ENCODE peak calls at places on chromosomes 13 and 19, in five cellular contexts. A, G, Q, I and D are unnamed samples.

GRCh38 chr13:20353973-20354372 is 121.9 kb upstream of the GJB6 start:
- DNase-seq in A (peak; percentile 70), G (no peak), Q (no peak), I (peak; percentile 76), D (no peak)

GRCh38 chr19:47729799-47730520 is 15.4 kb upstream of the NOP53 start:
- DNase-seq in A (no peak), G (peak; percentile 89), Q (peak; percentile 68), I (peak; percentile 72), D (no peak)

GRCh38 chr13:92682832-92683517 is 543.6 kb upstream of the GPC6 start:
- DNase-seq in A (no peak), G (peak; percentile 28), Q (no peak), I (no peak), D (no peak)

GRCh38 chr13:102038787-102039186 is 363.1 kb downstream of the FGF14 start:
- DNase-seq in A (no peak), G (no peak), Q (no peak), I (no peak), D (no peak)

GRCh38 chr19:34838753-34839431 is 65.9 kb upstream of the ZNF599 start:
- DNase-seq in A (peak; percentile 5), G (no peak), Q (no peak), I (peak; percentile 20), D (no peak)

GRCh38 chr19:55552620-55553019 is 7.3 kb upstream of the SBK3 start:
- DNase-seq in A (peak; percentile 84), G (no peak), Q (no peak), I (peak; percentile 43), D (peak; percentile 18)

GRCh38 chr19:40253611-40254092 is 27.2 kb upstream of the CCNP start:
- DNase-seq in A (no peak), G (no peak), Q (no peak), I (no peak), D (no peak)

GRCh38 chr13:111663505-111663904 is 343.1 kb downstream of the TEX29 start:
- DNase-seq in A (no peak), G (no peak), Q (no peak), I (no peak), D (no peak)

GRCh38 chr19:38952395-38953165 is 21.8 kb downstream of the MRPS12 start:
- DNase-seq in A (no peak), G (no peak), Q (no peak), I (peak; percentile 42), D (no peak)
- TF ChIP-seq CTCF in A (no peak), G (peak; percentile 47), Q (no peak), I (peak; percentile 53), D (no peak)

GRCh38 chr19:45553464-45553863 is 31.1 kb downstream of the OPA3 start:
- DNase-seq in A (no peak), G (peak; percentile 9), Q (no peak), I (peak; percentile 53), D (no peak)
- TF ChIP-seq CTCF in A (no peak), G (no peak), Q (no peak), I (peak; percentile 35), D (no peak)

GRCh38 chr13:68304287-68304893 is 1074.3 kb upstream of the PCDH9 start:
- DNase-seq in A (peak; percentile 10), G (no peak), Q (no peak), I (peak; percentile 49), D (no peak)
- TF ChIP-seq CTCF in A (peak; percentile 26), G (peak; percentile 49), Q (no peak), I (peak; percentile 69), D (peak; percentile 8)

DNA sequence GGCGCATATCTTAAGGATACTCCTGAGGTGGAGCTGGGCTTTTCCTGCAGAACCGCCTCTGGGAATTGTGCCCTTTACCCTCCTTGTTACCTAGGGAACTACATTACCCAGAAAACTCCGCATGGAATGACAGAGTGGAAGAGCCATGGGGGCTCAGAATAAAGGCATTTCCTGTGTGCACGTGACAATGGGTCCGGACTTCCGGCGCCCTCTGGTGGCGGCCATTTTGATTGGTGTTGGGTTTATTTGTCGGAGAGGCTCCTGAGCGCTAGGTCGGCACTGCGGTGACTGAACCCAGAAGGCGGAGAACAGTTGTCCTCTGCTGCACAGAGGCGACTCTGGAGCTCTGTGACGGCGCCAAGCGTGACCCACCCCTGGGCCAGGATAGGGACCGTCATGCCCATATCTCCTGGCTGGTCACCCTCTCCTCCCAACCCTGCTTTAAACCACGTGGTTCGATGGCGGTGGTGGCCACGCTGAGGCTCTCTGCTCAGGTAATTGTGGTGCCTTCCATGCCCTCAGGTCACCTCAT is at the start of gene ZNF587B:
- DNase-seq in A (peak; percentile 89), G (peak; percentile 72), Q (peak; percentile 63), I (peak; percentile 85), D (no peak)
- TF ChIP-seq CTCF in A (no peak), G (peak; percentile 62), Q (no peak), I (peak; percentile 43), D (peak; percentile 19)

GRCh38 chr19:19043481-19043880 is 10.1 kb downstream of the ARMC6 start:
- DNase-seq in A (no peak), G (no peak), Q (no peak), I (no peak), D (no peak)

GRCh38 chr19:19042732-19043274 is 9.4 kb downstream of the ARMC6 start:
- DNase-seq in A (no peak), G (no peak), Q (no peak), I (no peak), D (no peak)

GRCh38 chr19:19040417-19040816 is 7.0 kb downstream of the ARMC6 start:
- DNase-seq in A (peak; percentile 95), G (peak; percentile 53), Q (peak; percentile 65), I (peak; percentile 55), D (peak; percentile 90)

GRCh38 chr19:19043881-19044280 is 10.5 kb downstream of the ARMC6 start:
- DNase-seq in A (no peak), G (no peak), Q (no peak), I (no peak), D (no peak)

GRCh38 chr19:19039901-19040300 is 6.5 kb downstream of the ARMC6 start:
- DNase-seq in A (no peak), G (no peak), Q (no peak), I (no peak), D (no peak)
- TF ChIP-seq CTCF in A (no peak), G (no peak), Q (no peak), I (peak; percentile 2), D (no peak)

DNA sequence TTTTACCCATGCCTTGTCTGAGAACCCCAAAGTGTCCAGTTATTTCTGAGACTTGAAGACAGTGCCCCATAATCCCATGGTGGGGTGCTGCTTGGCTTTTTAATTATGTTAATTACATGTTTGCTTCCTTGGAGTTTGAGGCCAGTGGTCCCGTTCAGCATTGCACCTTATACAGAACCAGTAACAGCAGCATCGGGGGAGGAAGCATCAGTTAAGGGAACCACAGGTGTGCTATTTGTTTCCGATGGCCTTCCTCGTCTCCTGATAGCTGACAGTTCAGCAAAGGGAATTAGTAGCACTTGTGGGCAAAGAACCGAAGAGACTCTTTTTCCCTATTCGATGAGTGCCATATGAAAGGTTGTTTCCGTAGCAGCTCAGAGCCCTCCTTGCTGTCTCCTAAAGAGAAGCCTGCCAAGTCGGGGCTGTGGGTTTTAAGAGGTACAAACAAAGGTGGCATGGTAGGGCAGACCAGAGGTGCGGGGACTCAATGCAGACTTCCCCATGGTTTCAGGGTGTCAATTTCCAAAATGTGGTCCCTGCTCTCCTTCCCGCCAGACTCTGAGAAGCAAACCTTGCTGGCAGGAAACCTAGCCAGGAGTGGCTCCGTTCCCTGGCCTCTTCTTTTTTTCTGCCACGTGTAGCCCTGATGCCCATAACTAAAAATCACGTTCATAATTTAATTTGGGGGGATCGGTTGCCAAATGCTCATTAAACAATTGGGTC is 225.2 kb upstream of the TSHZ3 start:
- DNase-seq in A (no peak), G (no peak), Q (no peak), I (no peak), D (no peak)
- TF ChIP-seq CTCF in A (no peak), G (no peak), Q (no peak), I (no peak), D (no peak)

DNA sequence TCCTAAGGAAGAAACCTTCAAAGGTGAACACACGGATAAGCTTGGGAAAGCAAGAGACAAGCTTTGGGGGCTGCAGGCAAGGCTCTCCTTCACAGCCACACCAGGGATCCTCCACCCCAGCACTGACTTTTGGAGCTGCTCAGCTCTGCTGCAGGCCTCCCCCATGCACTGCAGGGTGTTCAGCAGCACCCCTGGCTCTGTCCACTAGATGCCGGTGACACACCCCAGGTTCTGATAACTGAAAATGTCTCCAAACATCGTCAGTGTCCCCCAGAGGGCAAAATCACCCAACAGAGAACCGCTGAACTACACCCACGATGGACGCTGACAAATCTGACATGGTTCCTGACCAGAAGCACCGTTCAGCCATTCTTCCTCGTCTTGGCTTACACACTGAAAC is 90.5 kb downstream of the STK24 start:
- DNase-seq in A (no peak), G (no peak), Q (no peak), I (no peak), D (no peak)
- TF ChIP-seq CTCF in A (no peak), G (no peak), Q (no peak), I (no peak), D (no peak)

GRCh38 chr13:22569830-22570229 is 610.9 kb upstream of the SGCG start:
- DNase-seq in A (no peak), G (no peak), Q (no peak), I (no peak), D (no peak)
- TF ChIP-seq CTCF in A (no peak), G (no peak), Q (no peak), I (no peak), D (no peak)

DNA sequence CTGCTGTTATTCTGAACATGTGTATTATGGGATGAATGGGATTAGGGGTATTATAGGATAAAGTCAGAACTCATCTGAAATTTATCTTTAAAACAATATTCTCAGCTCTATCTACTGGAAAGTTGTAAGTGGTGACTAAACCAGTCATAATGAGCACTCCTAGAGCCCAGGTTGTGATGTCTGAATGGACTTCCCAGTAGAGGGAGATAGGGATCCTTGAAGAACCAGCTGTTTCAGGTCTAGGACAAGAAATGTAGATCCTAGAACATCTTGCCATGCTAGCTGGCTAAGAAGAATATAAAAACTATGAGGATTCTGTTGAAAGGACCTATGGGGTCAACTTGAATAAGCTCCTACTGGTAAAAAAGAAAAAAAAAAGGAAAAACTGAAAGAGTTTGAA is 310.8 kb downstream of the SLC7A1 start:
- DNase-seq in A (no peak), G (no peak), Q (no peak), I (peak; percentile 2), D (no peak)
- TF ChIP-seq CTCF in A (no peak), G (no peak), Q (no peak), I (no peak), D (no peak)

GRCh38 chr19:18418034-18418724 is 1.0 kb upstream of the SSBP4 start:
- DNase-seq in A (no peak), G (peak; percentile 61), Q (peak; percentile 72), I (no peak), D (no peak)

GRCh38 chr19:18418725-18419194 is 438 bp upstream of the SSBP4 start:
- DNase-seq in A (peak; percentile 45), G (no peak), Q (no peak), I (peak; percentile 24), D (no peak)

GRCh38 chr19:18420931-18421330 is 1.7 kb downstream of the SSBP4 start:
- DNase-seq in A (no peak), G (no peak), Q (no peak), I (no peak), D (no peak)

GRCh38 chr19:18419699-18420460 is 682 bp downstream of the SSBP4 start:
- DNase-seq in A (no peak), G (peak; percentile 41), Q (no peak), I (no peak), D (no peak)

GRCh38 chr19:18419195-18419698 is at the start of gene SSBP4:
- DNase-seq in A (peak; percentile 79), G (peak; percentile 74), Q (peak; percentile 80), I (peak; percentile 76), D (no peak)
- TF ChIP-seq CTCF in A (no peak), G (no peak), Q (peak; percentile 67), I (no peak), D (peak; percentile 1)